ENCODE peak calls at places on chromosomes 3 and 15, in four cellular contexts. One of them, this sample, is unnamed.

GRCh38 chr15:71817351-71817750 is 7.0 kb downstream of the NR2E3 start:
- DNase-seq in gastrocnemius medialis: no peak
- DNase-seq in endothelial cell: no peak
- DNase-seq in HL-60: no peak
- DNase-seq in this sample: no peak

GRCh38 chr3:116140100-116140689 is 305.1 kb downstream of the LSAMP start:
- DNase-seq in gastrocnemius medialis: no peak
- DNase-seq in endothelial cell: no peak
- DNase-seq in HL-60: peak
- DNase-seq in this sample: no peak

GRCh38 chr15:79283252-79284048 is 928 bp downstream of the ANKRD34C start:
- DNase-seq in gastrocnemius medialis: no peak
- DNase-seq in endothelial cell: peak
- DNase-seq in HL-60: no peak
- DNase-seq in this sample: no peak

GRCh38 chr3:28727321-28727720 is 378.7 kb upstream of the AZI2 start:
- DNase-seq in gastrocnemius medialis: no peak
- DNase-seq in endothelial cell: no peak
- DNase-seq in HL-60: no peak
- DNase-seq in this sample: no peak

GRCh38 chr15:41979493-41980266 is 7.3 kb upstream of the EHD4 start:
- DNase-seq in gastrocnemius medialis: no peak
- DNase-seq in endothelial cell: no peak
- DNase-seq in HL-60: no peak
- DNase-seq in this sample: no peak

GRCh38 chr3:119595639-119596329 is 1.9 kb upstream of the PLA1A start:
- DNase-seq in gastrocnemius medialis: peak
- DNase-seq in endothelial cell: no peak
- DNase-seq in HL-60: no peak
- DNase-seq in this sample: no peak

GRCh38 chr3:160400048-160400630 is 689 bp downstream of the SMC4 start:
- DNase-seq in gastrocnemius medialis: peak
- DNase-seq in endothelial cell: peak
- DNase-seq in HL-60: peak
- DNase-seq in this sample: peak

GRCh38 chr3:29141197-29141911 is 139.5 kb upstream of the RBMS3 start:
- DNase-seq in gastrocnemius medialis: no peak
- DNase-seq in endothelial cell: no peak
- DNase-seq in HL-60: no peak
- DNase-seq in this sample: no peak

GRCh38 chr15:65056868-65057548 is 10.8 kb downstream of the RASL12 start:
- DNase-seq in gastrocnemius medialis: no peak
- DNase-seq in endothelial cell: no peak
- DNase-seq in HL-60: no peak
- DNase-seq in this sample: no peak

GRCh38 chr3:171261487-171261886 is 198.7 kb downstream of the TNIK start:
- DNase-seq in gastrocnemius medialis: no peak
- DNase-seq in endothelial cell: no peak
- DNase-seq in HL-60: no peak
- DNase-seq in this sample: no peak

GRCh38 chr3:35505181-35505580 is 134.1 kb upstream of the ARPP21 start:
- DNase-seq in gastrocnemius medialis: no peak
- DNase-seq in endothelial cell: no peak
- DNase-seq in HL-60: no peak
- DNase-seq in this sample: no peak

GRCh38 chr3:181704421-181705066 is 7.2 kb upstream of the SOX2 start:
- DNase-seq in gastrocnemius medialis: no peak
- DNase-seq in endothelial cell: no peak
- DNase-seq in HL-60: no peak
- DNase-seq in this sample: no peak

GRCh38 chr3:144921710-144922109 is 950.1 kb downstream of the DIPK2A start:
- DNase-seq in gastrocnemius medialis: no peak
- DNase-seq in endothelial cell: no peak
- DNase-seq in HL-60: no peak
- DNase-seq in this sample: no peak

GRCh38 chr15:44501768-44502366 is 35.1 kb upstream of the EIF3J start:
- DNase-seq in gastrocnemius medialis: no peak
- DNase-seq in endothelial cell: no peak
- DNase-seq in HL-60: peak
- DNase-seq in this sample: no peak

GRCh38 chr15:66186049-66186825 is 67.3 kb downstream of the MEGF11 start:
- DNase-seq in gastrocnemius medialis: no peak
- DNase-seq in endothelial cell: no peak
- DNase-seq in HL-60: no peak
- DNase-seq in this sample: no peak

GRCh38 chr3:39668420-39668819 is 141.0 kb upstream of the MYRIP start:
- DNase-seq in gastrocnemius medialis: no peak
- DNase-seq in endothelial cell: peak
- DNase-seq in HL-60: no peak
- DNase-seq in this sample: no peak

GRCh38 chr3:131231710-131232348 is 149.7 kb upstream of the NUDT16 start:
- DNase-seq in gastrocnemius medialis: no peak
- DNase-seq in endothelial cell: no peak
- DNase-seq in HL-60: no peak
- DNase-seq in this sample: no peak

GRCh38 chr3:152417181-152417580 is 148.5 kb downstream of the MBNL1 start:
- DNase-seq in gastrocnemius medialis: no peak
- DNase-seq in endothelial cell: no peak
- DNase-seq in HL-60: no peak
- DNase-seq in this sample: no peak

GRCh38 chr3:32614956-32615355 is 44.3 kb upstream of the DYNC1LI1 start:
- DNase-seq in gastrocnemius medialis: no peak
- DNase-seq in endothelial cell: peak
- DNase-seq in HL-60: no peak
- DNase-seq in this sample: no peak

GRCh38 chr3:196275126-196275525 is 12.4 kb downstream of the PCYT1A start:
- DNase-seq in gastrocnemius medialis: no peak
- DNase-seq in endothelial cell: no peak
- DNase-seq in HL-60: no peak
- DNase-seq in this sample: no peak

GRCh38 chr3:48881652-48882114 is 17.0 kb downstream of the SLC25A20 start:
- DNase-seq in gastrocnemius medialis: no peak
- DNase-seq in endothelial cell: no peak
- DNase-seq in HL-60: no peak
- DNase-seq in this sample: no peak

GRCh38 chr15:88647362-88648105 is 8.7 kb downstream of the ISG20 start:
- DNase-seq in gastrocnemius medialis: no peak
- DNase-seq in endothelial cell: no peak
- DNase-seq in HL-60: no peak
- DNase-seq in this sample: no peak

GRCh38 chr15:97525809-97526208 is 434.7 kb upstream of the ARRDC4 start:
- DNase-seq in gastrocnemius medialis: peak
- DNase-seq in endothelial cell: no peak
- DNase-seq in HL-60: no peak
- DNase-seq in this sample: no peak

GRCh38 chr3:194282436-194283122 is 68.5 kb downstream of the CPN2 start:
- DNase-seq in gastrocnemius medialis: no peak
- DNase-seq in endothelial cell: no peak
- DNase-seq in HL-60: no peak
- DNase-seq in this sample: no peak

GRCh38 chr3:111735912-111736311 is 123.2 kb upstream of the PHLDB2 start:
- DNase-seq in gastrocnemius medialis: no peak
- DNase-seq in endothelial cell: no peak
- DNase-seq in HL-60: no peak
- DNase-seq in this sample: no peak

GRCh38 chr3:112817271-112817670 is 29.4 kb downstream of the CD200R1L start:
- DNase-seq in gastrocnemius medialis: no peak
- DNase-seq in endothelial cell: no peak
- DNase-seq in HL-60: no peak
- DNase-seq in this sample: no peak

GRCh38 chr3:53675022-53675697 is 171.1 kb downstream of the CHDH start:
- DNase-seq in gastrocnemius medialis: no peak
- DNase-seq in endothelial cell: no peak
- DNase-seq in HL-60: no peak
- DNase-seq in this sample: no peak

GRCh38 chr3:53674582-53674981 is 171.6 kb downstream of the CHDH start:
- DNase-seq in gastrocnemius medialis: no peak
- DNase-seq in endothelial cell: no peak
- DNase-seq in HL-60: no peak
- DNase-seq in this sample: no peak

GRCh38 chr3:53675942-53676341 is 170.3 kb downstream of the CHDH start:
- DNase-seq in gastrocnemius medialis: no peak
- DNase-seq in endothelial cell: no peak
- DNase-seq in HL-60: no peak
- DNase-seq in this sample: no peak

GRCh38 chr3:53680026-53680425 is 166.2 kb downstream of the CHDH start:
- DNase-seq in gastrocnemius medialis: no peak
- DNase-seq in endothelial cell: no peak
- DNase-seq in HL-60: no peak
- DNase-seq in this sample: no peak

DNA sequence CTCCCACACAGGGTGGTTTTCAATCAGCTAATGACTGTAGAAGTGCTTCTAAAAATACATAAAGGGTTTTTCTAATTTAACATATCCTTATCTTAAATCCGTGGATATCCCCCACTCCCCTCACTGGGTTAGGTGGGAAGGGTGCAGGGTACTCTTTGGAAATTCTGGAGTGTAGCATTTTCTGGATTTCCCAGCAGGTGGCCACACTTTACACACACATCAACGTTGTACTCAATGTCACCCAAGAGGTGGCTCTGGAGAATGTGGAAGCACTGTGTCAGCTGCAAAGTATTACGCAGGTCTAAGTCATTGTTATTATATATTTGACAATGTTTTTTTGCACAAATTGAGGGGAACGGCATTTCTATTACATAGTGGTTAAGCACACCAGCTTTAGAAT is 168.8 kb downstream of the CHDH start:
- DNase-seq in gastrocnemius medialis: no peak
- DNase-seq in endothelial cell: no peak
- DNase-seq in HL-60: peak
- DNase-seq in this sample: no peak
- TF ChIP-seq CTCF in gastrocnemius medialis: peak
- TF ChIP-seq CTCF in endothelial cell: peak
- TF ChIP-seq CTCF in HL-60: no peak
- TF ChIP-seq CTCF in this sample: peak

GRCh38 chr3:51269466-51269865 is 115.6 kb upstream of the MANF start:
- DNase-seq in gastrocnemius medialis: no peak
- DNase-seq in endothelial cell: no peak
- DNase-seq in HL-60: no peak
- DNase-seq in this sample: no peak
- TF ChIP-seq CTCF in gastrocnemius medialis: no peak
- TF ChIP-seq CTCF in endothelial cell: no peak
- TF ChIP-seq CTCF in HL-60: no peak
- TF ChIP-seq CTCF in this sample: no peak

GRCh38 chr15:55530861-55531313 is 22.9 kb upstream of the DNAAF4 start:
- DNase-seq in gastrocnemius medialis: peak
- DNase-seq in endothelial cell: no peak
- DNase-seq in HL-60: no peak
- DNase-seq in this sample: no peak

GRCh38 chr15:55527150-55527549 is 19.1 kb upstream of the DNAAF4 start:
- DNase-seq in gastrocnemius medialis: no peak
- DNase-seq in endothelial cell: no peak
- DNase-seq in HL-60: no peak
- DNase-seq in this sample: no peak

GRCh38 chr15:55522741-55523450 is 14.9 kb upstream of the DNAAF4 start:
- DNase-seq in gastrocnemius medialis: no peak
- DNase-seq in endothelial cell: no peak
- DNase-seq in HL-60: no peak
- DNase-seq in this sample: no peak

GRCh38 chr15:55526559-55527036 is 18.6 kb upstream of the DNAAF4 start:
- DNase-seq in gastrocnemius medialis: peak
- DNase-seq in endothelial cell: no peak
- DNase-seq in HL-60: peak
- DNase-seq in this sample: no peak
- TF ChIP-seq CTCF in gastrocnemius medialis: peak
- TF ChIP-seq CTCF in endothelial cell: peak
- TF ChIP-seq CTCF in HL-60: peak
- TF ChIP-seq CTCF in this sample: peak

DNA sequence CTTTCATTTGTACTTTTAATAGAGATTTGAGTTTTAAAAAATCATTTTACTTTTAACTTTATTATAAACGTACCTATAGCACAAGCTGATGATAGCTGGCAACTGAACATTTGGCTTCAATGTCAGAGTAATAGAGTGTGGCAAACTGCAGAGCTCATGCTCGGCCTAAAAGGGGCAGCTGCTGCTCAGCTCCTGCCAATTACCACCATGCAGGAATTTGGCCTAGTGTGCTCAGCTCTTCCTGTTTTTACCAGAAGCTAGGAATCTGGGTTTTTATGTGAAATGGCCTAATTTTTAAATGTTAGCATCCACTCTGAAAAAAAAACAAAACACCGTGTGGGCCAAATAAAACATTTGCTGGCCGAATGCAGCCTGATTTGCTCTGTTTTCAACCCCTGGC is 1.8 kb downstream of the IFT122 start:
- DNase-seq in gastrocnemius medialis: peak
- DNase-seq in endothelial cell: no peak
- DNase-seq in HL-60: no peak
- DNase-seq in this sample: no peak
- TF ChIP-seq CTCF in gastrocnemius medialis: no peak
- TF ChIP-seq CTCF in endothelial cell: no peak
- TF ChIP-seq CTCF in HL-60: no peak
- TF ChIP-seq CTCF in this sample: no peak

GRCh38 chr3:141844108-141844507 is 32.3 kb upstream of the ATP1B3 start:
- DNase-seq in gastrocnemius medialis: no peak
- DNase-seq in endothelial cell: no peak
- DNase-seq in HL-60: no peak
- DNase-seq in this sample: no peak

GRCh38 chr3:141849056-141849814 is 27.2 kb upstream of the ATP1B3 start:
- DNase-seq in gastrocnemius medialis: no peak
- DNase-seq in endothelial cell: no peak
- DNase-seq in HL-60: no peak
- DNase-seq in this sample: no peak

GRCh38 chr3:141844812-141845211 is 31.6 kb upstream of the ATP1B3 start:
- DNase-seq in gastrocnemius medialis: no peak
- DNase-seq in endothelial cell: no peak
- DNase-seq in HL-60: no peak
- DNase-seq in this sample: no peak

GRCh38 chr3:141846050-141846433 is 30.4 kb upstream of the ATP1B3 start:
- DNase-seq in gastrocnemius medialis: no peak
- DNase-seq in endothelial cell: no peak
- DNase-seq in HL-60: no peak
- DNase-seq in this sample: no peak

DNA sequence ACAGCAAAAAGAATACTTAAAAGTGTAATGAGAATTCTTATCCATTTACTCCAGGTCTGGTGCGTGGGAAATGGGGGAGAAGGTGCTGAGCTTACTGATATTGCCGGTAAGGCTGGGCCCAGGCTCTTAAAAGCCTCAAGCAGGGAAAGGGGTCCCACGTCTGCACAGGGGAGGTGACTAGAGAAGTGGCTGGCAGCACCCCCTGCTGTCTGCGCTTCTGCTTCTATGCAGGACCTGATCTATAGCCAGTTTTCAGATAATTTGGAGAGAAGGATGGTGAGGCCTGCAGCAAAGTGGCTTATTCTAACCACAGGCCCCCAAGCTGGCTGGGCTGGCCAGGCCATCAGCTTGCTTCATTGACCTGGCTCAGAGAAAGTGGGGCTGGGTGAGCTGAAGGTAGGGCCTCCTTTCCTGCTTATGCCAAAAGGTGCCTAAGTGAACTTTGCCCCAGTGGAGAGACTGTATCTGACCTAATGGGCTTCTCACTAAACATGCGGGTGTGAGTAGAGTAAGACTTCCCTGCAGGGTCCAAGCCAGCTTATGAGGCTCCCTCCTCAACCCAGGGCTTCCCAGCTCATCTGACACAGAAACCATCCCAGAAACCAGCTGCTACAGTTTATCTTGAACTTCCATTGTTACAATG is 30.9 kb upstream of the ATP1B3 start:
- DNase-seq in gastrocnemius medialis: no peak
- DNase-seq in endothelial cell: peak
- DNase-seq in HL-60: no peak
- DNase-seq in this sample: no peak
- TF ChIP-seq CTCF in gastrocnemius medialis: no peak
- TF ChIP-seq CTCF in endothelial cell: no peak
- TF ChIP-seq CTCF in HL-60: no peak
- TF ChIP-seq CTCF in this sample: no peak

GRCh38 chr3:165210132-165210531 is 13.9 kb upstream of the SLITRK3 start:
- DNase-seq in gastrocnemius medialis: no peak
- DNase-seq in endothelial cell: no peak
- DNase-seq in HL-60: no peak
- DNase-seq in this sample: no peak
- TF ChIP-seq CTCF in gastrocnemius medialis: no peak
- TF ChIP-seq CTCF in endothelial cell: peak
- TF ChIP-seq CTCF in HL-60: no peak
- TF ChIP-seq CTCF in this sample: no peak

This sample was measured in CD14-positive monocyte.